ENCODE peak calls at places on chromosome 16, in eight cellular contexts. One of them, this sample, is unnamed.

GRCh38 chr16:14015017-14015416 is 56.1 kb upstream of the MRTFB start:
- DNase-seq in HEK293T: no peak
- DNase-seq in HAP-1: no peak
- DNase-seq in NAMALWA: no peak
- DNase-seq in Jurkat, Clone E6-1: no peak
- DNase-seq in activated effector memory CD4-positive, alpha-beta T cell treated with Interleukin-2 at 50 U/mL for 16 hours: no peak
- DNase-seq in T follicular helper cell: no peak
- DNase-seq in body of pancreas: no peak
- DNase-seq in this sample: no peak

GRCh38 chr16:56792960-56793359 is 63.0 kb downstream of the NUP93 start:
- DNase-seq in HEK293T: no peak
- DNase-seq in HAP-1: peak
- DNase-seq in NAMALWA: no peak
- DNase-seq in Jurkat, Clone E6-1: no peak
- DNase-seq in activated effector memory CD4-positive, alpha-beta T cell treated with Interleukin-2 at 50 U/mL for 16 hours: no peak
- DNase-seq in T follicular helper cell: no peak
- DNase-seq in body of pancreas: no peak
- DNase-seq in this sample: no peak

GRCh38 chr16:87740909-87741424 is 24.8 kb downstream of the KLHDC4 start:
- DNase-seq in HEK293T: no peak
- DNase-seq in HAP-1: no peak
- DNase-seq in NAMALWA: no peak
- DNase-seq in Jurkat, Clone E6-1: no peak
- DNase-seq in activated effector memory CD4-positive, alpha-beta T cell treated with Interleukin-2 at 50 U/mL for 16 hours: no peak
- DNase-seq in T follicular helper cell: no peak
- DNase-seq in body of pancreas: no peak
- DNase-seq in this sample: no peak

GRCh38 chr16:66389256-66390175 is 23.0 kb downstream of the CDH5 start:
- DNase-seq in HEK293T: no peak
- DNase-seq in HAP-1: no peak
- DNase-seq in NAMALWA: no peak
- DNase-seq in Jurkat, Clone E6-1: no peak
- DNase-seq in activated effector memory CD4-positive, alpha-beta T cell treated with Interleukin-2 at 50 U/mL for 16 hours: no peak
- DNase-seq in T follicular helper cell: no peak
- DNase-seq in body of pancreas: no peak
- DNase-seq in this sample: no peak

GRCh38 chr16:11698271-11698689 is 30.0 kb downstream of the SNN start:
- DNase-seq in HEK293T: no peak
- DNase-seq in HAP-1: no peak
- DNase-seq in NAMALWA: peak
- DNase-seq in Jurkat, Clone E6-1: no peak
- DNase-seq in activated effector memory CD4-positive, alpha-beta T cell treated with Interleukin-2 at 50 U/mL for 16 hours: no peak
- DNase-seq in T follicular helper cell: no peak
- DNase-seq in body of pancreas: peak
- DNase-seq in this sample: no peak

GRCh38 chr16:4015275-4015990 is 100.8 kb downstream of the ADCY9 start:
- DNase-seq in HEK293T: no peak
- DNase-seq in HAP-1: no peak
- DNase-seq in NAMALWA: no peak
- DNase-seq in Jurkat, Clone E6-1: no peak
- DNase-seq in activated effector memory CD4-positive, alpha-beta T cell treated with Interleukin-2 at 50 U/mL for 16 hours: no peak
- DNase-seq in T follicular helper cell: no peak
- DNase-seq in body of pancreas: peak
- DNase-seq in this sample: no peak

GRCh38 chr16:17070882-17071592 is 399.7 kb downstream of the XYLT1 start:
- DNase-seq in HEK293T: no peak
- DNase-seq in HAP-1: no peak
- DNase-seq in NAMALWA: peak
- DNase-seq in Jurkat, Clone E6-1: peak
- DNase-seq in activated effector memory CD4-positive, alpha-beta T cell treated with Interleukin-2 at 50 U/mL for 16 hours: peak
- DNase-seq in T follicular helper cell: peak
- DNase-seq in body of pancreas: peak
- DNase-seq in this sample: no peak

GRCh38 chr16:85046957-85047866 is 19.6 kb downstream of the KIAA0513 start:
- DNase-seq in HEK293T: no peak
- DNase-seq in HAP-1: no peak
- DNase-seq in NAMALWA: no peak
- DNase-seq in Jurkat, Clone E6-1: no peak
- DNase-seq in activated effector memory CD4-positive, alpha-beta T cell treated with Interleukin-2 at 50 U/mL for 16 hours: no peak
- DNase-seq in T follicular helper cell: no peak
- DNase-seq in body of pancreas: peak
- DNase-seq in this sample: no peak

GRCh38 chr16:62882552-62883221 is 846.4 kb upstream of the CDH8 start:
- DNase-seq in HEK293T: no peak
- DNase-seq in HAP-1: no peak
- DNase-seq in NAMALWA: no peak
- DNase-seq in Jurkat, Clone E6-1: no peak
- DNase-seq in activated effector memory CD4-positive, alpha-beta T cell treated with Interleukin-2 at 50 U/mL for 16 hours: no peak
- DNase-seq in T follicular helper cell: no peak
- DNase-seq in body of pancreas: no peak
- DNase-seq in this sample: no peak

GRCh38 chr16:2333772-2334379 is 6.7 kb downstream of the ABCA3 start:
- DNase-seq in HEK293T: no peak
- DNase-seq in HAP-1: no peak
- DNase-seq in NAMALWA: no peak
- DNase-seq in Jurkat, Clone E6-1: no peak
- DNase-seq in activated effector memory CD4-positive, alpha-beta T cell treated with Interleukin-2 at 50 U/mL for 16 hours: no peak
- DNase-seq in T follicular helper cell: no peak
- DNase-seq in body of pancreas: no peak
- DNase-seq in this sample: no peak

GRCh38 chr16:50737420-50737959 is 4.4 kb upstream of the CYLD start:
- DNase-seq in HEK293T: no peak
- DNase-seq in HAP-1: no peak
- DNase-seq in NAMALWA: no peak
- DNase-seq in Jurkat, Clone E6-1: no peak
- DNase-seq in activated effector memory CD4-positive, alpha-beta T cell treated with Interleukin-2 at 50 U/mL for 16 hours: no peak
- DNase-seq in T follicular helper cell: no peak
- DNase-seq in body of pancreas: no peak
- DNase-seq in this sample: no peak

GRCh38 chr16:58027341-58028167 is 2.0 kb downstream of the MMP15 start:
- DNase-seq in HEK293T: peak
- DNase-seq in HAP-1: peak
- DNase-seq in NAMALWA: no peak
- DNase-seq in Jurkat, Clone E6-1: no peak
- DNase-seq in activated effector memory CD4-positive, alpha-beta T cell treated with Interleukin-2 at 50 U/mL for 16 hours: no peak
- DNase-seq in T follicular helper cell: no peak
- DNase-seq in body of pancreas: peak
- DNase-seq in this sample: no peak

GRCh38 chr16:89198417-89199240 is 1.7 kb downstream of the SLC22A31 start:
- DNase-seq in HEK293T: no peak
- DNase-seq in HAP-1: no peak
- DNase-seq in NAMALWA: no peak
- DNase-seq in Jurkat, Clone E6-1: no peak
- DNase-seq in activated effector memory CD4-positive, alpha-beta T cell treated with Interleukin-2 at 50 U/mL for 16 hours: no peak
- DNase-seq in T follicular helper cell: no peak
- DNase-seq in body of pancreas: no peak
- DNase-seq in this sample: no peak

GRCh38 chr16:54245788-54246453 is 40.7 kb downstream of the IRX3 start:
- DNase-seq in HEK293T: no peak
- DNase-seq in HAP-1: no peak
- DNase-seq in NAMALWA: peak
- DNase-seq in Jurkat, Clone E6-1: peak
- DNase-seq in activated effector memory CD4-positive, alpha-beta T cell treated with Interleukin-2 at 50 U/mL for 16 hours: no peak
- DNase-seq in T follicular helper cell: no peak
- DNase-seq in body of pancreas: no peak
- DNase-seq in this sample: no peak

GRCh38 chr16:67521095-67521804 is 7.4 kb upstream of the RIPOR1 start:
- DNase-seq in HEK293T: peak
- DNase-seq in HAP-1: peak
- DNase-seq in NAMALWA: peak
- DNase-seq in Jurkat, Clone E6-1: peak
- DNase-seq in activated effector memory CD4-positive, alpha-beta T cell treated with Interleukin-2 at 50 U/mL for 16 hours: peak
- DNase-seq in T follicular helper cell: peak
- DNase-seq in body of pancreas: peak
- DNase-seq in this sample: peak

GRCh38 chr16:29831490-29831889 is 11.2 kb downstream of the MVP start:
- DNase-seq in HEK293T: no peak
- DNase-seq in HAP-1: no peak
- DNase-seq in NAMALWA: no peak
- DNase-seq in Jurkat, Clone E6-1: no peak
- DNase-seq in activated effector memory CD4-positive, alpha-beta T cell treated with Interleukin-2 at 50 U/mL for 16 hours: no peak
- DNase-seq in T follicular helper cell: no peak
- DNase-seq in body of pancreas: peak
- DNase-seq in this sample: no peak

GRCh38 chr16:84593825-84594724 is 23.8 kb downstream of the COTL1 start:
- DNase-seq in HEK293T: no peak
- DNase-seq in HAP-1: no peak
- DNase-seq in NAMALWA: peak
- DNase-seq in Jurkat, Clone E6-1: peak
- DNase-seq in activated effector memory CD4-positive, alpha-beta T cell treated with Interleukin-2 at 50 U/mL for 16 hours: peak
- DNase-seq in T follicular helper cell: peak
- DNase-seq in body of pancreas: peak
- DNase-seq in this sample: no peak

GRCh38 chr16:58506241-58507194 is 6.6 kb downstream of the NDRG4 start:
- DNase-seq in HEK293T: no peak
- DNase-seq in HAP-1: no peak
- DNase-seq in NAMALWA: no peak
- DNase-seq in Jurkat, Clone E6-1: no peak
- DNase-seq in activated effector memory CD4-positive, alpha-beta T cell treated with Interleukin-2 at 50 U/mL for 16 hours: no peak
- DNase-seq in T follicular helper cell: no peak
- DNase-seq in body of pancreas: no peak
- DNase-seq in this sample: no peak

GRCh38 chr16:86604436-86605220 is 26.3 kb downstream of the FOXL1 start:
- DNase-seq in HEK293T: no peak
- DNase-seq in HAP-1: no peak
- DNase-seq in NAMALWA: peak
- DNase-seq in Jurkat, Clone E6-1: no peak
- DNase-seq in activated effector memory CD4-positive, alpha-beta T cell treated with Interleukin-2 at 50 U/mL for 16 hours: peak
- DNase-seq in T follicular helper cell: peak
- DNase-seq in body of pancreas: no peak
- DNase-seq in this sample: no peak